ENCODE peak calls at places on chromosomes 4 and X, in seven cellular contexts. V, R, M, F, S, J and B are unnamed samples.

GRCh38 chrX:124208675-124209074 is 123.8 kb upstream of the TEX13D start:
- DNase-seq in J (no peak), F (no peak), M (no peak), V (no peak), S (no peak), R (no peak), B (no peak)

GRCh38 chr4:77959566-77960338 is 97.1 kb downstream of the MRPL1 start:
- DNase-seq in R (peak), S (no peak), F (no peak), M (peak), J (peak), V (no peak), B (no peak)

GRCh38 chrX:154396948-154397887 is 959 bp upstream of the RPL10 start:
- DNase-seq in V (peak), R (peak), S (peak), M (peak), J (peak), F (peak), B (peak)

GRCh38 chr4:137640156-137640837 is 108.0 kb upstream of the PCDH18 start:
- DNase-seq in M (no peak), S (no peak), V (no peak), F (no peak), J (no peak), R (no peak), B (no peak)

GRCh38 chr4:134019657-134020056 is 181.9 kb downstream of the PABPC4L start:
- DNase-seq in R (peak), F (no peak), V (no peak), J (no peak), S (no peak), M (no peak), B (no peak)

GRCh38 chr4:88109123-88109864 is 49.1 kb downstream of the ABCG2 start:
- DNase-seq in M (no peak), F (no peak), R (no peak), V (no peak), J (no peak), S (no peak), B (no peak)

GRCh38 chr4:41174444-41174843 is 39.9 kb downstream of the APBB2 start:
- DNase-seq in J (peak), S (no peak), V (no peak), M (peak), F (no peak), R (peak), B (no peak)

GRCh38 chrX:54208531-54208930 is 25.5 kb upstream of the FAM120C start:
- DNase-seq in V (no peak), R (peak), S (no peak), M (peak), J (peak), F (no peak), B (no peak)

GRCh38 chrX:148535639-148536038 is 35.2 kb downstream of the AFF2 start:
- DNase-seq in R (peak), F (no peak), V (no peak), J (peak), S (no peak), M (no peak), B (no peak)

GRCh38 chrX:23333842-23334535 is 660 bp upstream of the PTCHD1 start:
- DNase-seq in S (peak), J (no peak), V (no peak), M (no peak), F (no peak), R (no peak), B (no peak)

GRCh38 chr4:10599574-10599973 is 85.0 kb downstream of the CLNK start:
- DNase-seq in V (no peak), S (no peak), R (no peak), M (no peak), J (peak), F (no peak), B (no peak)

GRCh38 chrX:109966246-109966645 is 36.7 kb upstream of the TMEM164 start:
- DNase-seq in M (peak), J (no peak), S (no peak), V (no peak), R (no peak), F (no peak), B (no peak)

GRCh38 chrX:63275127-63275526 is 76.0 kb downstream of the SPIN4 start:
- DNase-seq in J (peak), V (peak), S (no peak), F (no peak), R (no peak), M (no peak), B (peak)

GRCh38 chrX:20060961-20061868 is 55.5 kb downstream of the MAP7D2 start:
- DNase-seq in F (peak), S (no peak), M (no peak), V (no peak), R (no peak), J (no peak), B (no peak)

GRCh38 chr4:83890231-83890630 is 354.3 kb downstream of the GPAT3 start:
- DNase-seq in J (peak), F (no peak), V (no peak), R (peak), S (no peak), M (no peak), B (no peak)

GRCh38 chr4:76002176-76002575 is 5.1 kb downstream of the CXCL9 start:
- DNase-seq in M (peak), J (peak), F (no peak), S (no peak), V (no peak), R (no peak), B (no peak)

GRCh38 chr4:121728066-121728465 is 31.3 kb upstream of the ANXA5 start:
- DNase-seq in V (no peak), S (no peak), M (peak), F (no peak), J (peak), R (peak), B (no peak)

GRCh38 chr4:78603384-78603783 is 51.8 kb downstream of the ANXA3 start:
- DNase-seq in M (no peak), J (no peak), V (no peak), R (no peak), F (no peak), S (no peak), B (no peak)

GRCh38 chr4:66294626-66295025 is 624.3 kb upstream of the EPHA5 start:
- DNase-seq in R (peak), V (no peak), M (no peak), J (no peak), S (no peak), F (no peak), B (no peak)

GRCh38 chr4:111228874-111229273 is 606.0 kb upstream of the PITX2 start:
- DNase-seq in V (no peak), M (no peak), F (no peak), S (no peak), R (peak), J (peak), B (no peak)

GRCh38 chrX:136476501-136476900 is 11.2 kb upstream of the BRS3 start:
- DNase-seq in S (no peak), J (no peak), M (no peak), V (no peak), F (no peak), R (no peak), B (no peak)

GRCh38 chr4:128858875-128859696 is 49.6 kb downstream of the JADE1 start:
- DNase-seq in S (no peak), R (peak), M (peak), F (no peak), J (peak), V (peak), B (no peak)

GRCh38 chr4:54571293-54571723 is 86.4 kb upstream of the KIT start:
- DNase-seq in M (no peak), S (no peak), F (no peak), V (no peak), R (peak), J (no peak), B (no peak)

GRCh38 chr4:89511776-89512175 is 204.2 kb upstream of the GPRIN3 start:
- DNase-seq in M (no peak), V (no peak), R (no peak), S (no peak), J (no peak), F (no peak), B (no peak)

GRCh38 chr4:94419956-94420355 is 31.8 kb upstream of the PDLIM5 start:
- DNase-seq in J (peak), V (no peak), F (no peak), S (no peak), M (peak), R (peak), B (no peak)

GRCh38 chr4:110505440-110505839 is 29.5 kb downstream of the ENPEP start:
- DNase-seq in F (no peak), S (no peak), J (no peak), M (no peak), V (no peak), R (no peak), B (no peak)

GRCh38 chrX:95885074-95885473 is 799.6 kb upstream of the DIAPH2 start:
- DNase-seq in J (no peak), S (peak), F (no peak), R (peak), M (peak), V (no peak), B (no peak)

GRCh38 chr4:165651901-165652300 is 221.1 kb upstream of the TLL1 start:
- DNase-seq in R (no peak), M (no peak), F (no peak), V (no peak), S (no peak), J (no peak), B (no peak)

GRCh38 chr4:8495803-8496202 is 55.2 kb downstream of the TRMT44 start:
- DNase-seq in J (no peak), V (no peak), M (no peak), R (no peak), S (no peak), F (no peak), B (no peak)

GRCh38 chr4:140250989-140251552 is 97.1 kb upstream of the MAML3 start:
- DNase-seq in M (no peak), V (no peak), S (no peak), J (peak), R (no peak), F (no peak), B (no peak)

GRCh38 chr4:74640111-74640903 is 154.0 kb downstream of the BTC start:
- DNase-seq in J (peak), M (peak), V (no peak), F (no peak), S (no peak), R (peak), B (no peak)

GRCh38 chr4:11597506-11597905 is 168.8 kb upstream of the HS3ST1 start:
- DNase-seq in R (no peak), J (no peak), S (no peak), V (no peak), M (no peak), F (no peak), B (no peak)

GRCh38 chr4:29423836-29424721 is 1296.1 kb upstream of the PCDH7 start:
- DNase-seq in V (no peak), S (no peak), F (no peak), J (peak), M (peak), R (peak), B (no peak)

GRCh38 chrX:14125451-14125850 is 95.8 kb upstream of the GEMIN8 start:
- DNase-seq in J (no peak), S (no peak), F (no peak), M (no peak), V (no peak), R (no peak), B (no peak)

DNA sequence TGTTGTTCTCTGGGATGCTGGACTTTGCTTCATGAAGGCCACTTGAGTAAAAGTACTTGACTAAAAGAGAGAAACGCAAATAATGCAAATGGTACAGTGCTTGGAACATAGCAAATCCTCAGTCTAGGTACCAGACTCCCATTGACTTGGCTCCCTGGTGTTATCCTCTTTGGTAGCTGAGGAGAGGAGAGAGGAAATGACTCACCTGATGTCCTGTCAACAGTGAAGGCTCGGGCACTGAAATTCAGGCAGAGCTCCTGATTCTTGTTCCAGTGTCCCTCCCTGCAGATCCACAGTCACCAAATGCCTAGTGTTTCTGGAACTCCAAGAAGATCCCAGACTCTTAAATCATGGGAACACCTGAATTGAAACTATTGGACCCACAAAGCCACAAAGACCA is 22.5 kb upstream of the TCEAL4 start:
- DNase-seq in S (no peak), F (no peak), M (no peak), V (no peak), R (no peak), J (peak), B (no peak)
- H3K4me3 ChIP-seq in S (no peak), F (no peak), M (no peak), V (no peak), R (no peak), J (no peak), B (no peak)

DNA sequence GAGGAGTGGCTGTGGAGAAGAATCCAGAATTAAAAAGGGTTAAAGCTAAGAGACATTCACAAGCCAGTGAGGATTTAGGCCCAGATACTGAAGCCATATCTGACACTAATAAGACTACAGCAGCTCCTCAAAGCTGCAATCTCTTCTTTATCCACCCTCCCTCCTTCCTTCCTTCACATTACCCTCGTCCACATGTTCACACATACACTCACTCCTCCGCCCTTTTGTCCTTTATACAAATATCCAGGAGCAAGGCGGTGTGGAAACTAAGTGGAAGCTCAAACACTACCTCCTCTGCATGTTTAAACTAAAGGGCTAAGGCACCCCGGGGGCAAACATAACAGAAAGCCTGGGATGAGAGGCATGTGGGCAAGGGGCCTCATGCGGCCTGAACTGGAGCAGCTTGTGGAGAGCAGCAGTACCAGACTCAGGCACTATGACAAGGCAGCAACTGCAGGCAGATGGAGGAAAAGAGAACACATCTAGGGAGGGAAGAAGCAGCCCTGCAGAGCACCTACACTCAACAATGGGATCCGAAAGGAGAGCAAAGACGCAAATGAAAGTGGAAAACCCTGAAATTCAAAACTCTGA is 9.4 kb downstream of the MAB21L2 start:
- DNase-seq in M (no peak), V (no peak), J (no peak), R (no peak), F (no peak), S (peak), B (no peak)
- H3K4me3 ChIP-seq in M (no peak), V (no peak), J (no peak), R (no peak), F (no peak), S (peak), B (no peak)

GRCh38 chr4:153486281-153487151 is 20.4 kb downstream of the TMEM131L start:
- DNase-seq in V (peak), M (peak), S (no peak), J (peak), R (peak), F (no peak), B (no peak)
- H3K4me3 ChIP-seq in V (no peak), M (no peak), S (no peak), J (no peak), R (no peak), F (no peak), B (no peak)

DNA sequence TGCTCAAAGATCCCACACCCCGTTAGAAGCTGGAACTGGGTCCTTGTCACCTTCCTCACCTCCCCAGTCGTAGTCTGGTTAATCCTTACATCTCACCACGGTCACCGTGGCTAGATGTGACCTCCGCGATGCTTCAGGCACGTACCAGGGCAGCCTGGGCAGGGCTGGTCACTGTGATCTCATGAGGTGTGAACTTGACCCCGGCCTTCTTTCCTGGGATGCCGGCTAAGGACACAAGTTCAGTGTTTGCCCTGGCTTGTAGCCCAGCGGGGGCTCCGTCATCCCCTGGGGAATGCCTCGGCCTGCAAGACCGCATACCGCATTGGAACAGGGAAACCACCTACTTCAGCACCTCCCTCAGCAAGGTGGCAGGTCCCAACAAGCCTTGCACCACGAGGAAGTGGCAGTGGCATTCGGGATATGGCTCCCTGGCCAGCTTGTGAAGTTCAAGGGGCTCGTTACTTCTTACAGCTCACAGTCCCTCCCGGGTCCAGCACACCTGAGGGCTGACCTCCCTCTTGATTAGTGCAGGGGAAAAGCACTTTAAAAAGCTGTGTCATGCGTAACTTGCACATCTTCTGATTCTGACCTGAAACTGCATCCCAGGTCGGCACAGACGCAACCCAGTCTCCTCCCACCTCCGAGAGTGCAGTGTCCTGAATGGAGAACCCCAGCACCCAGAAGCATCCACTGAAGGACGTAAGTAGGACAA is 25.9 kb downstream of the NOP14 start:
- DNase-seq in F (peak), R (peak), M (no peak), V (peak), S (peak), J (no peak), B (peak)
- H3K4me3 ChIP-seq in F (no peak), R (no peak), M (no peak), V (no peak), S (no peak), J (no peak), B (no peak)

DNA sequence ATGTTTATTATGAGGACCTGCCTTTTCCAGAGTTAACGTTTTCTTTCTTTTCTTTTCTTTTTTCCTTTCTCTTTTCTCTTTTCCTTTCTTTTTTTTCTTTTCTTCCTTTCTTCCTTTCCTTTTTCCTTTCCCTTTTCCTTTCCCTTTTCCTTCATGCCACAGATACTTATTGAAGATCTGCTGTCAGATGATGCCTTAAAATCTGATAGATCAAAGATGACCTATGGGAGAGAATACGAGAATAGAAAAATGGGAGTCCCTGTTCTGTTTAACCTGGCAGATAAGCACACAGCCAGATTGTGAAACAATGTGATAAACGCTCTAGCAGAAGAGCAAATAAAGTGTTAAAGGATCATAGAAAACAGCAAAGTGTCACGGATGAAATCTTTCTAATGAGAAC is 38.9 kb downstream of the AFF1 start:
- DNase-seq in F (no peak), V (no peak), R (no peak), S (no peak), M (no peak), J (no peak), B (no peak)
- H3K4me3 ChIP-seq in F (no peak), V (no peak), R (no peak), S (no peak), M (no peak), J (no peak), B (no peak)

GRCh38 chr4:178066338-178066941 is 624.2 kb upstream of the AGA start:
- DNase-seq in M (no peak), S (no peak), F (no peak), J (no peak), V (no peak), R (no peak), B (no peak)
- H3K4me3 ChIP-seq in M (no peak), S (no peak), F (no peak), J (no peak), V (no peak), R (no peak), B (no peak)

GRCh38 chr4:1166509-1167243 is 5.7 kb downstream of the SPON2 start:
- DNase-seq in S (no peak), F (no peak), R (no peak), M (peak), J (no peak), V (no peak), B (no peak)
- H3K4me3 ChIP-seq in S (peak), F (no peak), R (no peak), M (no peak), J (no peak), V (no peak), B (no peak)

GRCh38 chr4:38804654-38805295 is at the start of gene TLR1:
- DNase-seq in R (peak), V (no peak), M (peak), J (peak), F (no peak), S (no peak), B (no peak)

GRCh38 chr4:38802561-38803355 is 1.8 kb downstream of the TLR1 start:
- DNase-seq in R (no peak), F (no peak), M (no peak), J (no peak), V (no peak), S (no peak), B (no peak)

GRCh38 chr4:38800956-38801450 is 3.6 kb downstream of the TLR1 start:
- DNase-seq in S (no peak), F (no peak), V (no peak), R (peak), J (no peak), M (peak), B (no peak)

GRCh38 chr4:38805530-38806145 is 1.0 kb upstream of the TLR1 start:
- DNase-seq in R (peak), J (no peak), S (no peak), V (peak), F (no peak), M (peak), B (no peak)

DNA sequence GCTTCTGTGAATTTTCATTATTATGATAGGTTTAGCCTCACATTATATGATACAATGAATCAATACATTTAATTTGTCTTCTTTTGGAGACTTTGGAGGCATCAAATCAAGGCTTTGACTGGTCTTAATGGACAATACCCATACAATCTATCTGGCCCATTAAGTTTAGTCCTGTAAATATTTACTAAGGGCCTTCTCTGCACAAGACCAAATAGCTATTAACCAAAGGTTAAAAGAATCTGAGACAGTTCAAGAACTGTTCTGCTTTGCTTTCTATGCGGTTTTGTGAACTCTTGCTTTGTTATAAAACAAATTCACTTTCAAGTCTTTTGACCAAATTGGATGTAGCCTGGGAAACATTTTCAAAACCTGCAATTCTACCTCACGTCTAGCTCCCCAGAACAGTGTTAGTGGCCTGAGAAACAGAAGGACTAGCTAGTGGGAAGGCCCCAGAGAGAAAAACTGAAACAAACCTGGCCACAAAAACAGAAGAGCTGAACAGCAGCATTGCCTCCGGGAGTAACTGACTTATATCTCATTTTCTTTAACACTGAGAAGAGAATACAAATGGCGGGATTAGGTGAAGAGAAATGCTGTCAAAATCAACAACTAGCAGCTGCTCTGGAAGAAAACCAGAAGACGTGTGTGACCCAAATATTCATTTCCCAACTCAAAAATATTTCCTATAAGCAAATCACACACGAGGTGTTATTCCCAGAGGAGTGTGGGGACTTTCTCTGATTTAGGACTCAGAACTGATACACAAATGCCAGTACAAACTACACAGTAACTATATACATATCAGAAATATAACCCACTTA is 548 bp downstream of the TLR1 start:
- DNase-seq in R (no peak), S (no peak), V (no peak), F (no peak), M (peak), J (peak), B (no peak)
- H3K4me3 ChIP-seq in R (no peak), S (peak), V (peak), F (peak), M (no peak), J (no peak), B (peak)

GRCh38 chr4:152886201-152886600 is 49.9 kb upstream of the FHDC1 start:
- DNase-seq in S (no peak), F (no peak), V (no peak), M (no peak), R (no peak), J (no peak), B (no peak)
- H3K4me3 ChIP-seq in S (no peak), F (no peak), V (no peak), M (no peak), R (no peak), J (no peak), B (no peak)